ENCODE peak calls at places on chromosomes 6 and 20, in nine cellular contexts. X is stomach, Y is SK-N-SH, Z is transverse colon, J is suprapubic skin, F is K562, K is H1, U is upper lobe of left lung, I is esophagus muscularis mucosa. A is an unnamed sample.
A peak's percentile ranks its signal among the peaks of the same experiment; 100 is the strongest.

GRCh38 chr6:169173532-169174268 is 79.9 kb downstream of the THBS2 start:
- DNase-seq in U (no peak), I (peak; percentile 84), X (no peak), F (no peak), K (no peak), Y (no peak), Z (no peak), J (no peak), A (no peak)

GRCh38 chr6:135030532-135031178 is 24.0 kb downstream of the HBS1L start:
- DNase-seq in X (no peak), Z (no peak), F (no peak), J (no peak), U (no peak), K (no peak), I (no peak), Y (no peak), A (no peak)

GRCh38 chr6:105819774-105820173 is 266.4 kb upstream of the PRDM1 start:
- DNase-seq in U (no peak), K (no peak), I (no peak), Z (no peak), F (no peak), X (no peak), J (no peak), Y (no peak), A (no peak)

GRCh38 chr6:2725364-2725988 is 25.2 kb downstream of the MYLK4 start:
- DNase-seq in J (no peak), K (no peak), I (no peak), X (no peak), U (no peak), F (no peak), Y (no peak), Z (no peak), A (no peak)

GRCh38 chr20:19376451-19376971 is 164.1 kb downstream of the SLC24A3 start:
- DNase-seq in Z (no peak), X (no peak), K (no peak), U (no peak), F (no peak), I (peak; percentile 37), Y (no peak), J (no peak), A (no peak)

GRCh38 chr6:128807577-128807976 is 75.4 kb upstream of the LAMA2 start:
- DNase-seq in U (no peak), Y (no peak), X (no peak), J (no peak), Z (no peak), K (no peak), F (no peak), I (no peak), A (no peak)

GRCh38 chr6:134466751-134467525 is 149.0 kb upstream of the SGK1 start:
- DNase-seq in Z (no peak), Y (no peak), K (no peak), X (no peak), I (no peak), U (no peak), J (no peak), F (no peak), A (no peak)

GRCh38 chr6:142846883-142847287 is 98.1 kb downstream of the HIVEP2 start:
- DNase-seq in J (no peak), F (no peak), Y (no peak), I (no peak), X (no peak), Z (no peak), U (no peak), K (no peak), A (no peak)

GRCh38 chr20:50062006-50062838 is 50.7 kb downstream of the UBE2V1 start:
- DNase-seq in Z (no peak), U (no peak), J (no peak), F (no peak), Y (no peak), I (no peak), K (no peak), X (no peak), A (no peak)

GRCh38 chr6:140921366-140922226 is 1211.1 kb upstream of the GJE1 start:
- DNase-seq in U (no peak), I (no peak), K (no peak), F (peak; percentile 33), X (no peak), Z (peak; percentile 19), J (no peak), Y (peak; percentile 13), A (no peak)

GRCh38 chr20:32031007-32031958 is 20.8 kb upstream of the HCK start:
- DNase-seq in X (peak; percentile 81), Z (peak; percentile 75), F (peak; percentile 72), J (peak; percentile 78), I (peak; percentile 94), K (peak; percentile 96), U (peak; percentile 81), Y (peak; percentile 89), A (peak; percentile 84)
- H3K4me3 ChIP-seq in X (peak overlapping the region; percentile 34), Z (no peak overlapping the region), F (no peak overlapping the region), J (peak overlapping the region; percentile 25), I (peak overlapping the region; percentile 22), K (peak overlapping the region; percentile 1), U (no peak overlapping the region), Y (peak overlapping the region; percentile 87), A (peak overlapping the region; percentile 29)

GRCh38 chr6:89121934-89122333 is 4.1 kb upstream of the SRSF12 start:
- DNase-seq in F (no peak), Z (no peak), U (no peak), K (no peak), Y (no peak), J (no peak), X (no peak), I (no peak), A (no peak)

GRCh38 chr6:89118931-89119330 is 1.1 kb upstream of the SRSF12 start:
- DNase-seq in U (no peak), I (no peak), J (no peak), Y (peak; percentile 26), X (no peak), F (no peak), K (no peak), Z (no peak), A (no peak)

GRCh38 chr6:89120371-89120770 is 2.5 kb upstream of the SRSF12 start:
- DNase-seq in Y (no peak), X (no peak), J (no peak), K (no peak), Z (no peak), F (no peak), U (no peak), I (no peak), A (no peak)

GRCh38 chr6:89116702-89117101 is 1.2 kb downstream of the SRSF12 start:
- DNase-seq in F (no peak), U (no peak), Z (no peak), Y (peak; percentile 28), X (no peak), J (no peak), K (no peak), I (no peak), A (no peak)

GRCh38 chr6:89117285-89118108 is at the start of gene SRSF12:
- DNase-seq in U (peak; percentile 36), I (no peak), F (no peak), J (no peak), Z (peak; percentile 35), X (peak; percentile 48), K (peak; percentile 80), Y (peak; percentile 98), A (no peak)
- TF ChIP-seq POLR2AphosphoS5 in U (no peak), I (peak; percentile 7), F (no peak), J (no peak), Z (no peak), X (no peak), K (peak; percentile 8), Y (no peak), A (no peak)

DNA sequence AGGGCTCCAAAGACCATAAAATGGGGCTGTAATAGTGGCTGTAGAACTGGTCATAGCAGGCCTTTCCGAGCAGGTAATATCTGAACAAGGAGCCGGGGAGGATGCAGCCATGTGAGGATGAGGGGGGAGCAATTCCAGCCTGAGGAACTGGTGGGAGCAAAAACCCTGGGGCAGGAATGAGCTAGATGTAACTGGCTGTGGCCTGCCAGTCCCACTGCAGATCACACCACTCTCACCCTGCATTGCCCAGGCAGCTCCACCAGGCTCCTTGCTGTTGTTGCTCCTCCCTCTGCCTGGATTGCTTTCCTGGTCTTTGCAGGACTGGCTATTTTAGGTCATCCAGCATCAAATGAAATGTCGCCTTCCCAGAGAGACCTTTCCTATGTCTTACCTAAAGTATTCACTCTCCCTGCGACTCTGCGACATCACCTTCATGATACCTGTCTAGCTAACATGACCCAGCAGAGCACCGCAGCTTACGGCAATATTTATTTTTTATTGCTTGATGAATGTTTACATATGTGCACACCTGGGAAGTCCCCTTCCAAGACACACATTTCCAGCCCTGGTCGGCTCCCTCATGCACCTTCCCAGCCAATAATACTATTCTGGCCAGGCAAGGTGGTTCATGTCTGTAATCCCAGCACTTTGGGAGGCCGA is 2.4 kb upstream of the ZFP64 start:
- DNase-seq in I (no peak), J (no peak), Z (peak; percentile 56), U (no peak), F (no peak), X (no peak), Y (no peak), K (no peak), A (no peak)
- TF ChIP-seq EP300 in I (no peak), J (no peak), Z (no peak), U (no peak), F (no peak), X (no peak), Y (no peak), K (no peak), A (no peak)

DNA sequence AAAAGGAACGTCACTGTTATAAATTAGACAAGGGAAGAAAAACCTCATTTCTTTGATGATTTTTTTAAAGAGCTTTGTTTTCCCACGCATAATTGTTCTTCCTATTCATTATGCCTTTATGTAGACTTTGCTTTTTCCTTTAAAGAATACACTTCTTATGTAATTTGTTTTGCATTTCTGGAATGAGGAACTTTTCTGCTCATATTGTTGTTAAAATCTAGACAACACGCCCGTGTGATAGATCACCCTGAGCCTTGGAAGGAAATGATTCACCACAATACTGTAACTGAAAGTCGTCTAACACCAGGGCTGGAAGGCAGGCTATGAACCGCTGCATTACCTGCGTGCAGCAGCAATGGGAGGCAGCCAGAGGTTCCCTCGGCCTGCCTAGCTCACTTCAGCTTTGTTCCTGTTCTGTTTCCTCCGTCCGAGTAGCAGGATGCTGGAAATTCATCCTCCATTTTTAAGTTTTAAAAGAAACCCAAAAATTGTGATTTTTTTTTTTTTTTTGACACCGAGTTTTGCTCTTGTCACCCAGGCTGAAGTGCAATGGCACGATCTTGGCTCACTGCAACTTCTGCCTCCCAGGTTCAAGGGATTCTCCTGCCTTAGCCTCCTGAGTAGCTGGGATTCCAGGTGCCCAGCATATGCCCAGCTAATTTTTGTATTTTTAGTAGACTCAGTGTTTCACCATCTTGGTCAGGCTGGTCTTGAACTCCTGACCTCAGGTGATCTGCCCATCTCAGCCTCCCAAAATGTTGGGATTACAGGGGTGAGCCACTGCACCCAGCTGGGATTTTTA is 49.6 kb upstream of the ZNF217 start:
- DNase-seq in U (peak; percentile 58), Z (peak; percentile 74), X (peak; percentile 52), K (no peak), Y (no peak), F (peak; percentile 75), J (no peak), I (no peak), A (no peak)
- H3K4me3 ChIP-seq in U (no peak overlapping the region), Z (no peak overlapping the region), X (peak overlapping the region; percentile 14), K (no peak overlapping the region), Y (peak overlapping the region; percentile 42), F (no peak overlapping the region), J (peak overlapping the region; percentile 21), I (no peak overlapping the region), A (no peak overlapping the region)

A was measured in sigmoid colon.